ENCODE peak calls at places on chromosomes 11 and 22, in five cellular contexts. G is Panc1, B is GM23338, V is suprapubic skin, R is breast epithelium. W is an unnamed sample.

GRCh38 chr11:85742873-85743275 is 56.9 kb upstream of the CCDC89 start:
- DNase-seq in G (no peak), V (no peak), R (no peak), B (no peak), W (no peak)

GRCh38 chr11:20611445-20611844 is 12.0 kb downstream of the SLC6A5 start:
- DNase-seq in V (no peak), R (no peak), G (no peak), B (no peak), W (no peak)

GRCh38 chr11:124081496-124081895 is 33.8 kb upstream of the VWA5A start:
- DNase-seq in R (no peak), V (no peak), B (no peak), G (no peak), W (no peak)

GRCh38 chr11:111574373-111575230 is 27.6 kb upstream of the SIK2 start:
- DNase-seq in R (no peak), B (no peak), V (no peak), G (no peak), W (no peak)

GRCh38 chr22:22921575-22921974 is 34.0 kb downstream of the IGLL5 start:
- DNase-seq in B (no peak), G (no peak), V (no peak), R (no peak), W (no peak)

GRCh38 chr22:22111267-22111751 is 128.7 kb upstream of the TOP3B start:
- DNase-seq in V (no peak), R (no peak), B (no peak), G (peak; percentile 38), W (no peak)

GRCh38 chr11:13661074-13661623 is 7.3 kb upstream of the FAR1 start:
- DNase-seq in R (no peak), B (no peak), G (no peak), V (no peak), W (no peak)

GRCh38 chr11:130762342-130763037 is 153.8 kb downstream of the SNX19 start:
- DNase-seq in V (no peak), G (no peak), B (no peak), R (peak; percentile 94), W (peak; percentile 72)

GRCh38 chr11:130633466-130633865 is 185.0 kb downstream of the ADAMTS15 start:
- DNase-seq in G (no peak), R (no peak), V (no peak), B (no peak), W (peak; percentile 28)

GRCh38 chr11:76209956-76210885 is 3.9 kb upstream of the WNT11 start:
- DNase-seq in G (no peak), R (peak; percentile 71), B (peak; percentile 54), V (no peak), W (no peak)

GRCh38 chr11:2928605-2929510 is at the start of gene PHLDA2:
- DNase-seq in G (no peak), R (peak; percentile 64), B (peak; percentile 69), V (no peak), W (no peak)

GRCh38 chr22:23263651-23264555 is 83.6 kb downstream of the BCR start:
- DNase-seq in V (no peak), B (no peak), R (no peak), G (no peak), W (no peak)

GRCh38 chr11:119434531-119435330 is 11.8 kb upstream of the THY1 start:
- DNase-seq in G (no peak), R (no peak), V (no peak), B (no peak), W (no peak)

GRCh38 chr22:30968924-30969531 is at the start of gene TUG1:
- DNase-seq in V (peak; percentile 100), G (peak; percentile 71), R (peak; percentile 99), B (peak; percentile 99), W (peak; percentile 98)

GRCh38 chr11:86869966-86870570 is 69.7 kb downstream of the PRSS23 start:
- DNase-seq in V (no peak), B (peak; percentile 86), R (no peak), G (peak; percentile 33), W (no peak)

GRCh38 chr11:1568451-1568911 is 3.6 kb downstream of the DUSP8 start:
- DNase-seq in V (peak; percentile 76), R (no peak), G (no peak), B (peak; percentile 91), W (no peak)

GRCh38 chr11:87301785-87302540 is 264.2 kb downstream of the TMEM135 start:
- DNase-seq in B (peak; percentile 37), G (no peak), R (no peak), V (no peak), W (no peak)

GRCh38 chr11:119374632-119375394 is 6.7 kb downstream of the USP2 start:
- DNase-seq in G (no peak), R (peak; percentile 51), B (no peak), V (no peak), W (no peak)

GRCh38 chr22:44968736-44969135 is 41.1 kb downstream of the PHF21B start:
- DNase-seq in B (peak; percentile 64), V (no peak), G (no peak), R (no peak), W (no peak)

GRCh38 chr11:12160680-12161079 is 50.3 kb downstream of the MICAL2 start:
- DNase-seq in R (no peak), V (no peak), G (no peak), B (no peak), W (no peak)

GRCh38 chr11:72777755-72778278 is 16.0 kb downstream of the STARD10 start:
- DNase-seq in G (no peak), B (no peak), R (no peak), V (no peak), W (no peak)

GRCh38 chr11:64765841-64766682 is 6.3 kb upstream of the PYGM start:
- DNase-seq in G (no peak), R (peak; percentile 49), B (peak; percentile 51), V (no peak), W (no peak)
- H3K4me1 ChIP-seq in G (peaks cover 26% of the 10 kb centered on the region), R (peaks cover 10% of the 10 kb centered on the region), B (peaks cover 47% of the 10 kb centered on the region), V (peaks cover 43% of the 10 kb centered on the region), W (peaks cover 36% of the 10 kb centered on the region)

DNA sequence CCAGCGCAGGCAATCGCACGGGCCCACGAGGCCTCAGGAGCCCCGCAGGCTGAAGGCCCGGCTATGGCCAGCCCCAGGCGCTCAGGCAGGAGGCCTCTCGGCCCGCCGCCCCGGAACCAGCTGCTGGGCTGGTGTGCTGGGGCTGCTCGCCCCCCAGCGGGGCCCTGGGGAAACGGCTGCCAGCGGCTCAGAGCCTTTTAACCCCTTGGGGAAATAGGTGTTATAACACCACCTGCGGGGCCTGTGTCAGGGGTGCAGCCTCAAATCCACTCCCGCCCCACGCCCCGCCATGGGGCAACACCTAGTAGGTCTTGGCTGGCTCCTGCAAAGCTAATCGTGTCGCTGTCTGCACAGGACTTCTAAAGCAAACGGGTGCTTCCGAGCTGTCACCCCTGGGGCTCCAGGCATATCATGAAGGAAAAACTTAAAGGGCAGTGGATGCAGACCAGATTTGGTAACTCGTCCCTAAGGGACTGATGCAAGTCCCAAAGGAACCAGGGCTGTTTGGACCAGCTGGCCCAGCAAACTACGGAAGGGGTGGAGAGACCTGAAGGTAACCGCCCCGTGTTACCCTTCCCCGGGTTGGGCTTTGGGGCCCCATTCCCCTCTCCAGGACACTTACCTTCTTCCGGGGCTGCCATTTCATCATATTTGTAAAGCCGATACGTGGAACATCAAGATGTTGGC is 237.2 kb downstream of the TTC28 start:
- DNase-seq in R (peak; percentile 59), G (no peak), V (peak; percentile 83), B (peak; percentile 93), W (peak; percentile 87)
- TF ChIP-seq POLR2AphosphoS5 in R (peak; percentile 14), G (no peak), V (no peak), B (no peak), W (no peak)

GRCh38 chr22:39428597-39429071 is 28.2 kb upstream of the MGAT3 start:
- DNase-seq in V (no peak), G (no peak), B (peak; percentile 98), R (no peak), W (no peak)
- TF ChIP-seq CTCF in V (no peak), G (no peak), B (no peak), R (no peak), W (no peak)

GRCh38 chr11:47413351-47413750 is 5.0 kb downstream of the SLC39A13 start:
- DNase-seq in V (no peak), R (no peak), B (no peak), G (no peak), W (no peak)
- H3K4me1 ChIP-seq in V (peaks cover 53% of the 10 kb centered on the region), R (peaks cover 15% of the 10 kb centered on the region), B (peaks cover 4% of the 10 kb centered on the region), G (peaks cover 31% of the 10 kb centered on the region), W (peaks cover 46% of the 10 kb centered on the region)

GRCh38 chr22:25134451-25134850 is 65.2 kb upstream of the CRYBB3 start:
- DNase-seq in B (no peak), G (no peak), R (no peak), V (no peak), W (no peak)

GRCh38 chr22:25136953-25137576 is 62.6 kb upstream of the CRYBB3 start:
- DNase-seq in G (no peak), V (no peak), R (no peak), B (no peak), W (no peak)

GRCh38 chr22:25131198-25131887 is 68.3 kb upstream of the CRYBB3 start:
- DNase-seq in V (no peak), G (no peak), B (no peak), R (peak; percentile 73), W (no peak)

GRCh38 chr22:25130462-25130861 is 69.2 kb upstream of the CRYBB3 start:
- DNase-seq in R (no peak), G (no peak), V (no peak), B (no peak), W (no peak)

DNA sequence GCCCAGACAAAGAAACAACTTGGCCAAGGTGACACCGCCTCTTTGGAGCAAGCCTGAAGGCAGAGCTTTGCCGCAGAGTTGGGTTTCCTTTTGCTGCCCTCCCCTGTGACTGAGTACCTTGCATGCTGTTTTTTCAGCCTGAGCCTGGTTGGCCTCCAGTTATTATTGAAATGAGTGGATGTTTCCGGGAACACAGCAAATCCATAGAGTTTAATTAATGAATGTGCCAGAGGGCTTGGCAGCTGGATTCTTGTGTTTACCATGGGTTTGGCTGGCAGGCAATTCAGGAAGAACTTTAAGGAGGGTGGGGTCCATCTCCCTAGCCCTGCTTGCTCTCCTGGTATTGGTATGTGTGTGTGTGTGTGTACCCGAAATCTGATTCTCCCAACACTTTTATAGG is 65.6 kb upstream of the CRYBB3 start:
- DNase-seq in B (no peak), G (no peak), V (no peak), R (peak; percentile 78), W (no peak)
- TF ChIP-seq POLR2AphosphoS5 in B (no peak), G (no peak), V (no peak), R (peak; percentile 83), W (no peak)

W was measured in vagina.